ENCODE peak calls at places on chromosomes 13 and 19, in five cellular contexts. X, T, L, D and R are unnamed samples.

GRCh38 chr13:79522583-79522982 is 41.6 kb downstream of the NDFIP2 start:
- DNase-seq in X (no peak), T (peak; percentile 26), L (no peak), D (no peak), R (no peak)

GRCh38 chr13:59790626-59791025 is 373.1 kb downstream of the DIAPH3 start:
- DNase-seq in X (no peak), T (no peak), L (no peak), D (no peak), R (no peak)

GRCh38 chr19:11227201-11227886 is 12.1 kb upstream of the ANGPTL8 start:
- DNase-seq in X (no peak), T (no peak), L (peak; percentile 58), D (no peak), R (no peak)

GRCh38 chr19:38506723-38507550 is 73.4 kb downstream of the RYR1 start:
- DNase-seq in X (no peak), T (peak; percentile 70), L (peak; percentile 100), D (peak; percentile 71), R (peak; percentile 52)

GRCh38 chr19:11281336-11282049 is 14.5 kb upstream of the TSPAN16 start:
- DNase-seq in X (no peak), T (no peak), L (no peak), D (no peak), R (no peak)

GRCh38 chr19:52923782-52924593 is 760 bp upstream of the ZNF888 start:
- DNase-seq in X (no peak), T (no peak), L (no peak), D (peak; percentile 52), R (no peak)

GRCh38 chr19:512548-513365 is 5.5 kb downstream of the TPGS1 start:
- DNase-seq in X (no peak), T (no peak), L (no peak), D (no peak), R (no peak)

GRCh38 chr19:41533691-41534090 is 42.3 kb upstream of the CEACAM21 start:
- DNase-seq in X (no peak), T (no peak), L (no peak), D (no peak), R (no peak)

GRCh38 chr19:56104423-56104822 is 16.7 kb downstream of the ZNF787 start:
- DNase-seq in X (no peak), T (no peak), L (no peak), D (no peak), R (no peak)

GRCh38 chr19:56106993-56107392 is 14.1 kb downstream of the ZNF787 start:
- DNase-seq in X (no peak), T (no peak), L (no peak), D (no peak), R (no peak)

GRCh38 chr19:56106397-56106849 is 14.7 kb downstream of the ZNF787 start:
- DNase-seq in X (no peak), T (no peak), L (no peak), D (no peak), R (no peak)

GRCh38 chr19:56103027-56103614 is 18.0 kb downstream of the ZNF787 start:
- DNase-seq in X (no peak), T (no peak), L (no peak), D (no peak), R (no peak)

GRCh38 chr19:56105090-56105701 is 15.9 kb downstream of the ZNF787 start:
- DNase-seq in X (peak; percentile 89), T (peak; percentile 71), L (peak; percentile 77), D (peak; percentile 69), R (no peak)
- H3K4me3 ChIP-seq in X (peak overlapping the region; percentile 53), T (no peak overlapping the region), L (no peak overlapping the region), D (no peak overlapping the region), R (peak overlapping the region; percentile 11)

GRCh38 chr13:93915269-93915809 is 564.1 kb downstream of the DCT start:
- DNase-seq in X (no peak), T (no peak), L (no peak), D (no peak), R (no peak)
- TF ChIP-seq POLR2A in X (no peak), T (no peak), L (no peak), D (no peak), R (no peak)

GRCh38 chr19:51294211-51294976 is 17.1 kb upstream of the IGLON5 start:
- DNase-seq in X (no peak), T (no peak), L (no peak), D (no peak), R (no peak)

GRCh38 chr19:51296331-51297093 is 14.9 kb upstream of the IGLON5 start:
- DNase-seq in X (no peak), T (no peak), L (peak; percentile 36), D (no peak), R (no peak)

GRCh38 chr19:51294977-51295375 is 16.5 kb upstream of the IGLON5 start:
- DNase-seq in X (no peak), T (no peak), L (no peak), D (no peak), R (no peak)

GRCh38 chr19:51297406-51297805 is 14.0 kb upstream of the IGLON5 start:
- DNase-seq in X (no peak), T (no peak), L (no peak), D (no peak), R (no peak)

DNA sequence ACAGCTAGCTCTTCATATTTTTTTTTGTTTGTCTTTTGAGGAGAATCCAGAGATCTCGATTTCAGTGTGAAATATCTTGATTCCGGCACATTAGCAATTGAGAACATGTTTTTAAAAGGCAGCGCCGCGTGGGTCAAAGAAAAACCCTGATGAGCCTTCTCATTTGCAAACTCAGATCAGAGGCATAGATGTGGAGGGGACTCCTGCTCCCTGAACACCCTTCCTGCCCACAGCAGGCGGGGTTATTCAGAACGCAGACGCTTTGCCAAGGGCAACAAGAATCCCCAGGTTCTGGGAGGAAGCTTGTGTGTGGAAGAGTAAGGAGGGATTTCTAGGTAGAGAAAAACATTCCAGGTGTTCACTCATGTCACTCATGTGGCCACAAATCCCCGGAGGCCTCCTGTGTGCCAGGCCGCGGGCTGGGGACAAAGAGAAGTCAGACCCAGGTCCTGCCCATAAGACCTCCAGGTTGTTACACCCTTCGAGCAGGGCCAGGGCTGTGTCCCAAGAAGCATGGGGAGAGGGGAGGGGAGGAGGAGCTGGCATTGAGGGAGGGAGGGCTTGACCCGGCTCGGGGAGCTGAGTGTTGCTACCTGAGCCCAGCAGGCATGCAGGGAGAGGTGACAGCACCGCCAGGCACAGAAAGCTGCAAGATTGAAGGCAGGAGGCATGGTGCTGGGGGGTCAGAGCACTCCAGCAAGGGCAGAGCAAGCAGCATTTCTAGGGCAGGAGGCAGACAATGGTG is 15.9 kb upstream of the IGLON5 start:
- DNase-seq in X (no peak), T (no peak), L (no peak), D (no peak), R (no peak)
- H3K4me3 ChIP-seq in X (no peak overlapping the region), T (no peak overlapping the region), L (no peak overlapping the region), D (no peak overlapping the region), R (no peak overlapping the region)

GRCh38 chr19:12727745-12728433 is 4.2 kb upstream of the TNPO2 start:
- DNase-seq in X (no peak), T (no peak), L (no peak), D (no peak), R (no peak)

GRCh38 chr19:12733907-12734214 is 623 bp downstream of the TRIR start:
- DNase-seq in X (no peak), T (no peak), L (no peak), D (no peak), R (no peak)

GRCh38 chr19:12730054-12730453 is 4.4 kb downstream of the TRIR start:
- DNase-seq in X (no peak), T (no peak), L (no peak), D (no peak), R (no peak)

GRCh38 chr19:12733369-12733896 is 1.1 kb downstream of the TRIR start:
- DNase-seq in X (no peak), T (no peak), L (peak; percentile 36), D (no peak), R (no peak)

GRCh38 chr19:12731337-12731736 is 3.1 kb downstream of the TRIR start:
- DNase-seq in X (no peak), T (no peak), L (no peak), D (no peak), R (no peak)
- TF ChIP-seq POLR2A in X (no peak), T (no peak), L (no peak), D (no peak), R (no peak)

GRCh38 chr19:48194041-48194871 is 23.8 kb downstream of the ZSWIM9 start:
- DNase-seq in X (no peak), T (no peak), L (no peak), D (no peak), R (no peak)

GRCh38 chr19:48196933-48197665 is 26.6 kb downstream of the ZSWIM9 start:
- DNase-seq in X (no peak), T (no peak), L (no peak), D (no peak), R (no peak)

GRCh38 chr19:48195106-48195830 is 24.8 kb downstream of the ZSWIM9 start:
- DNase-seq in X (no peak), T (no peak), L (no peak), D (no peak), R (no peak)

GRCh38 chr19:48192750-48193149 is 22.3 kb downstream of the ZSWIM9 start:
- DNase-seq in X (no peak), T (no peak), L (no peak), D (no peak), R (no peak)

DNA sequence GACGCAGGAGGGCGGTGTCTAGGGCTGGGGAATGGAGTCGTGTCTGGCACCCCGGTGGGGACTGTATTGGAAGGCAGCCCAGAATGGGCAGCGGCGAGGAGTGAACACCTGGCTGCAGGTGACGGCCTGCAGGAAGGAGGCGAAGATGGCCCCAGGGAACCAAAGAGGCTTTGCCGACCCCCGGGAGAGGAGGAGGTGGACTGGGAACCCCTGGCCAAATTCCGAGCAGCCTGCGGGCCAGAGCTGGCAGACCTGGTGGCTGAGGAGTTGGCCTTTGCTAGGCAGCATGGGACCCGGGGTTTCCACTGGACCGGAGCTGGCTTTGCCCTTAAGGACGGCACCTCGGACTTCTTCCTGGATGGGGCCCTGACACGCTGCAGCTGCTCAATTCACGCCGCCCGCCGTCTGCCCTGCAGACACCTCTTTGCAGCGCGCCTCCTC is 25.9 kb downstream of the ZSWIM9 start:
- DNase-seq in X (no peak), T (no peak), L (no peak), D (no peak), R (no peak)
- H3K4me3 ChIP-seq in X (no peak overlapping the region), T (no peak overlapping the region), L (no peak overlapping the region), D (no peak overlapping the region), R (no peak overlapping the region)

DNA sequence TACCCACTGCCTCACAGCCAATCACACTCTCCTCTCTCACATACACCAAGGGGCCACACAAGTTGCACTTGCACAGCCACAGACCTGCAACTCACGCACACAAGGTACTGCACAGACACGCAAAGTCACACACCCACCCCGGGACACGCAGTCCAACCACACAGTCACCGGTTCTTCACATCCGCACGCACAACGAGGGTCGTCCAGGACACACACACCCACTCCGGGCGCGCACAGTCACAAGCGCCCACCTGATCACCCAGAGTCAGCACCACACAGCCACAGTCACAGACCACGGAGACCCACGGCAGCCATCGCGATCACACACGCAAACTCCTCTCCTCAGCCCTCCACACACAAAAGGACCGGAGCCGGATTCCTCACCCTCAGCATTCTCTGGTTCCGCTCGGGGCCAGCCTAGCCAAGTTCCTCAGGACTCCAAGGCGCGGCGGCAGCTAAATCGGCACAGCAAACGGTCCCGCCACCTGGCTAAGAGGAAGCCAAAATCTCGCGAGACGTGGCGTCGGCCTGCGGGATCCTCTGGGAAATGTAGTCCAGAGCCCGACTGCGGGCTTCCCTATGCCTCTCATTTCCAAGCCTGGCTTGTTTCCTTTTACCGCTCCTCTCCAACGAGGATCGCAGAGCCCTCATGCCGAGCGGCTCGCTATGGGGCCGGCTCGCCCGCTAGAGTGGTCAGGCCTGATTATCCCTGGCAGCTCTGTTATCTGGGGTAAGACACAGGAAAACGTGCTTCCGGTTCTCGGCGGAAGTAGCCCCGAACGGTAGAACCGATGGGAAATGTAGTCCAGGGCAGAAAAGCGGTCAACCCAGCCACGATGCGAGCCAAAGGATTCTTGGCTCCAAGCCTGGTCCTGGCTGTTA is at the start of gene ZNF850:
- DNase-seq in X (peak; percentile 96), T (peak; percentile 82), L (peak; percentile 96), D (peak; percentile 92), R (peak; percentile 75)
- TF ChIP-seq POLR2A in X (no peak), T (peak; percentile 30), L (peak; percentile 25), D (peak; percentile 40), R (no peak)

GRCh38 chr13:105278797-105279425 is 1256.6 kb downstream of the EFNB2 start:
- DNase-seq in X (no peak), T (no peak), L (no peak), D (no peak), R (no peak)
- H3K4me3 ChIP-seq in X (no peak overlapping the region), T (no peak overlapping the region), L (no peak overlapping the region), D (no peak overlapping the region), R (no peak overlapping the region)